ENCODE peak calls at places on chromosomes 3 and 15, in ten cellular contexts. D is CD4-positive, CD25-positive, alpha-beta regulatory T cell; N is left ventricle myocardium inferior; R is GM03348; M is bronchial epithelial cell; L is NCI-H82; U is trophoblast cell; A is choroid plexus epithelial cell; E is stimulated activated CD4-positive, alpha-beta T cell treated with anti-CD3 and anti-CD28 coated beads, Interleukin-2, amount 100 ng/mL, for 48 hours; G is cardiac fibroblast. Q is an unnamed sample.

GRCh38 chr15:48718646-48719045 is 73.1 kb upstream of the FBN1 start:
- DNase-seq in D (no peak), N (peak), R (peak), M (peak), L (no peak), U (no peak), A (peak), E (no peak), G (peak), Q (no peak)

GRCh38 chr3:100158877-100159563 is 44.7 kb upstream of the FILIP1L start:
- DNase-seq in D (no peak), N (no peak), R (no peak), M (no peak), L (peak), U (no peak), A (peak), E (no peak), G (no peak), Q (no peak)

GRCh38 chr3:25604107-25604805 is 60.5 kb downstream of the TOP2B start:
- DNase-seq in D (no peak), N (no peak), R (peak), M (peak), L (no peak), U (peak), A (peak), E (no peak), G (peak), Q (no peak)

GRCh38 chr3:51716805-51717204 is 9.9 kb downstream of the GRM2 start:
- DNase-seq in D (no peak), N (no peak), R (no peak), M (no peak), L (no peak), U (no peak), A (no peak), E (no peak), G (no peak), Q (no peak)

GRCh38 chr15:40232625-40233070 is 6.2 kb upstream of the PAK6 start:
- DNase-seq in D (no peak), N (no peak), R (no peak), M (peak), L (peak), U (no peak), A (no peak), E (no peak), G (no peak), Q (no peak)

GRCh38 chr3:88002448-88002847 is 56.4 kb downstream of the CGGBP1 start:
- DNase-seq in D (no peak), N (no peak), R (no peak), M (no peak), L (no peak), U (no peak), A (peak), E (no peak), G (peak), Q (no peak)

GRCh38 chr3:160401301-160402095 is 2.0 kb downstream of the SMC4 start:
- DNase-seq in D (peak), N (no peak), R (peak), M (peak), L (peak), U (peak), A (peak), E (no peak), G (peak), Q (no peak)

GRCh38 chr15:63052961-63053698 is 10.6 kb downstream of the TPM1 start:
- DNase-seq in D (no peak), N (peak), R (peak), M (no peak), L (peak), U (peak), A (no peak), E (no peak), G (peak), Q (no peak)

GRCh38 chr15:40762919-40763800 is 708 bp upstream of the GCHFR start:
- DNase-seq in D (peak), N (peak), R (peak), M (no peak), L (peak), U (peak), A (peak), E (peak), G (peak), Q (peak)

GRCh38 chr15:38627684-38628277 is 63.2 kb upstream of the RASGRP1 start:
- DNase-seq in D (no peak), N (no peak), R (no peak), M (no peak), L (no peak), U (peak), A (no peak), E (no peak), G (no peak), Q (no peak)

GRCh38 chr3:169133178-169134161 is 530.0 kb downstream of the MECOM start:
- DNase-seq in D (no peak), N (no peak), R (peak), M (peak), L (peak), U (peak), A (peak), E (no peak), G (peak), Q (no peak)

GRCh38 chr15:31526916-31527690 is 200.5 kb downstream of the KLF13 start:
- DNase-seq in D (no peak), N (no peak), R (no peak), M (no peak), L (no peak), U (no peak), A (no peak), E (no peak), G (no peak), Q (no peak)

GRCh38 chr3:58627580-58627894 is 39.0 kb downstream of the FAM3D start:
- DNase-seq in D (no peak), N (peak), R (no peak), M (no peak), L (no peak), U (no peak), A (peak), E (no peak), G (no peak), Q (no peak)

GRCh38 chr3:195075941-195076875 is 194.8 kb downstream of the XXYLT1 start:
- DNase-seq in D (no peak), N (peak), R (peak), M (no peak), L (peak), U (no peak), A (no peak), E (no peak), G (no peak), Q (peak)

GRCh38 chr3:153029350-153029749 is 132.7 kb upstream of the RAP2B start:
- DNase-seq in D (no peak), N (no peak), R (peak), M (peak), L (no peak), U (peak), A (peak), E (no peak), G (peak), Q (no peak)

GRCh38 chr3:62785384-62785783 is 89.8 kb downstream of the CADPS start:
- DNase-seq in D (no peak), N (no peak), R (no peak), M (peak), L (no peak), U (peak), A (no peak), E (no peak), G (no peak), Q (no peak)

GRCh38 chr15:95561463-95561862 is 769.0 kb upstream of the NR2F2 start:
- DNase-seq in D (no peak), N (no peak), R (no peak), M (no peak), L (no peak), U (no peak), A (peak), E (no peak), G (peak), Q (no peak)

GRCh38 chr15:68499620-68500312 is 67.8 kb upstream of the ITGA11 start:
- DNase-seq in D (no peak), N (no peak), R (no peak), M (no peak), L (no peak), U (no peak), A (no peak), E (no peak), G (no peak), Q (no peak)